ENCODE peak calls at places on chromosomes 2 and 18, in nine cellular contexts. B is left colon; Q is naive thymus-derived CD8-positive, alpha-beta T cell; L is EL; F is activated naive CD4-positive, alpha-beta T cell treated with anti-CD3 and anti-CD28 coated beads for 36 hours; T is D341Med; R is iPS-NIHi11; M is choroid plexus epithelial cell; J is KBM-7. W is an unnamed sample.
A peak's percentile ranks its signal among the peaks of the same experiment; 100 is the strongest.

GRCh38 chr2:130288467-130289403 is 54.0 kb upstream of the IMP4 start:
- DNase-seq in B (no peak), Q (no peak), L (no peak), F (no peak), T (no peak), R (peak; percentile 80), M (no peak), J (no peak), W (peak; percentile 85)

GRCh38 chr2:215811409-215812355 is 201.7 kb downstream of the MREG start:
- DNase-seq in B (no peak), Q (no peak), L (no peak), F (no peak), T (no peak), R (no peak), M (no peak), J (peak; percentile 89), W (no peak)

GRCh38 chr2:197414515-197414914 is 20.3 kb downstream of the SF3B1 start:
- DNase-seq in B (no peak), Q (no peak), L (no peak), F (no peak), T (no peak), R (no peak), M (peak; percentile 33), J (no peak), W (no peak)

GRCh38 chr2:181241366-181241765 is 215.8 kb upstream of the ITGA4 start:
- DNase-seq in B (no peak), Q (no peak), L (no peak), F (no peak), T (no peak), R (no peak), M (no peak), J (no peak), W (no peak)

GRCh38 chr2:45591073-45591472 is 20.0 kb downstream of the SRBD1 start:
- DNase-seq in B (no peak), Q (no peak), L (peak; percentile 20), F (no peak), T (no peak), R (no peak), M (peak; percentile 22), J (no peak), W (no peak)

GRCh38 chr2:144663217-144663616 is 143.3 kb upstream of the ZEB2 start:
- DNase-seq in B (no peak), Q (no peak), L (no peak), F (no peak), T (no peak), R (no peak), M (no peak), J (peak; percentile 81), W (no peak)

GRCh38 chr2:64562148-64562784 is 38.1 kb downstream of the AFTPH start:
- DNase-seq in B (no peak), Q (no peak), L (peak; percentile 19), F (no peak), T (no peak), R (no peak), M (peak; percentile 48), J (peak; percentile 56), W (no peak)

GRCh38 chr18:57624988-57625387 is 3.4 kb upstream of the NARS1 start:
- DNase-seq in B (no peak), Q (no peak), L (peak; percentile 49), F (no peak), T (no peak), R (no peak), M (no peak), J (no peak), W (no peak)

GRCh38 chr2:187654535-187654934 is 100.3 kb upstream of the TFPI start:
- DNase-seq in B (peak; percentile 18), Q (no peak), L (no peak), F (no peak), T (peak; percentile 43), R (no peak), M (no peak), J (no peak), W (no peak)

GRCh38 chr2:62465039-62465740 is 40.8 kb downstream of the TMEM17 start:
- DNase-seq in B (no peak), Q (no peak), L (no peak), F (no peak), T (no peak), R (no peak), M (no peak), J (no peak), W (no peak)

GRCh38 chr18:967037-967576 is 62.4 kb downstream of the ADCYAP1 start:
- DNase-seq in B (no peak), Q (no peak), L (no peak), F (no peak), T (no peak), R (no peak), M (no peak), J (peak; percentile 11), W (no peak)

GRCh38 chr18:79573921-79574491 is 105.6 kb upstream of the CTDP1 start:
- DNase-seq in B (no peak), Q (no peak), L (no peak), F (no peak), T (no peak), R (no peak), M (no peak), J (no peak), W (no peak)

GRCh38 chr2:67322361-67323001 is 74.7 kb upstream of the ETAA1 start:
- DNase-seq in B (peak; percentile 23), Q (no peak), L (peak; percentile 73), F (no peak), T (peak; percentile 36), R (peak; percentile 55), M (peak; percentile 28), J (peak; percentile 24), W (peak; percentile 8)

GRCh38 chr2:216281881-216282280 is 90.4 kb downstream of the MARCHF4 start:
- DNase-seq in B (no peak), Q (no peak), L (no peak), F (no peak), T (no peak), R (no peak), M (peak; percentile 51), J (no peak), W (no peak)

GRCh38 chr2:10494351-10495066 is 46.4 kb upstream of the ODC1 start:
- DNase-seq in B (no peak), Q (no peak), L (no peak), F (no peak), T (no peak), R (no peak), M (no peak), J (no peak), W (peak; percentile 46)

GRCh38 chr2:88329815-88330603 is 122.5 kb downstream of the FOXI3 start:
- DNase-seq in B (no peak), Q (no peak), L (peak; percentile 28), F (peak; percentile 13), T (no peak), R (peak; percentile 79), M (peak; percentile 26), J (no peak), W (peak; percentile 56)

GRCh38 chr2:168348076-168348475 is 100.7 kb upstream of the STK39 start:
- DNase-seq in B (peak; percentile 25), Q (no peak), L (peak; percentile 44), F (peak; percentile 23), T (peak; percentile 54), R (peak; percentile 84), M (peak; percentile 81), J (peak; percentile 51), W (peak; percentile 72)

GRCh38 chr2:31428001-31428418 is 13.5 kb upstream of the XDH start:
- DNase-seq in B (no peak), Q (no peak), L (peak; percentile 48), F (peak; percentile 33), T (no peak), R (peak; percentile 24), M (peak; percentile 51), J (no peak), W (peak; percentile 32)

GRCh38 chr2:104853926-104854506 is at the start of gene POU3F3:
- DNase-seq in B (peak; percentile 68), Q (peak; percentile 80), L (no peak), F (peak; percentile 62), T (peak; percentile 82), R (peak; percentile 83), M (peak; percentile 69), J (peak; percentile 100), W (peak; percentile 98)

GRCh38 chr2:80687524-80687923 is 383.0 kb upstream of the LRRTM1 start:
- DNase-seq in B (no peak), Q (no peak), L (no peak), F (no peak), T (no peak), R (peak; percentile 6), M (no peak), J (no peak), W (no peak)

GRCh38 chr2:43877782-43878464 is 39.2 kb downstream of the ABCG8 start:
- DNase-seq in B (peak; percentile 73), Q (peak; percentile 71), L (peak; percentile 61), F (peak; percentile 86), T (peak; percentile 83), R (peak; percentile 87), M (peak; percentile 80), J (peak; percentile 72), W (peak; percentile 83)

GRCh38 chr2:173720310-173720709 is 244.9 kb downstream of the SP3 start:
- DNase-seq in B (no peak), Q (no peak), L (no peak), F (no peak), T (no peak), R (no peak), M (peak; percentile 37), J (no peak), W (no peak)

GRCh38 chr2:72934683-72935610 is 17.6 kb downstream of the EMX1 start:
- DNase-seq in B (peak; percentile 54), Q (peak; percentile 50), L (no peak), F (no peak), T (no peak), R (peak; percentile 64), M (no peak), J (peak; percentile 28), W (peak; percentile 90)

GRCh38 chr18:79241755-79242154 is 154.0 kb upstream of the NFATC1 start:
- DNase-seq in B (no peak), Q (no peak), L (no peak), F (no peak), T (no peak), R (no peak), M (no peak), J (no peak), W (no peak)

GRCh38 chr2:147844691-147845607 is at the start of gene ACVR2A:
- DNase-seq in B (peak; percentile 56), Q (peak; percentile 70), L (peak; percentile 45), F (peak; percentile 69), T (peak; percentile 59), R (peak; percentile 65), M (peak; percentile 39), J (peak; percentile 57), W (peak; percentile 70)

GRCh38 chr2:6053711-6054393 is 361.7 kb downstream of the SOX11 start:
- DNase-seq in B (no peak), Q (no peak), L (no peak), F (no peak), T (no peak), R (no peak), M (no peak), J (no peak), W (peak; percentile 23)